ENCODE peak calls at places on chromosomes 12 and 14, in seven cellular contexts. Q is osteoblast; B is AG20443; M is esophagus squamous epithelium; X is neuronal stem cell; A is caudate nucleus; V is stimulated activated CD4-positive, alpha-beta T cell treated with anti-CD3 and anti-CD28 coated beads, TNF-alpha, amount 100 ng/mL, for 1 hour. P is an unnamed sample.

GRCh38 chr14:90544971-90545370 is 148.1 kb downstream of the CALM1 start:
- DNase-seq in Q (peak), B (no peak), M (no peak), X (no peak), A (no peak), V (no peak), P (no peak)

GRCh38 chr12:67358686-67359374 is 89.7 kb downstream of the CAND1 start:
- DNase-seq in Q (peak), B (peak), M (no peak), X (no peak), A (no peak), V (no peak), P (no peak)

GRCh38 chr14:21118933-21119332 is 18.1 kb downstream of the TMEM253 start:
- DNase-seq in Q (no peak), B (no peak), M (no peak), X (no peak), A (no peak), V (no peak), P (no peak)

GRCh38 chr14:31881531-31882310 is 195.4 kb upstream of the ARHGAP5 start:
- DNase-seq in Q (peak), B (peak), M (no peak), X (no peak), A (no peak), V (no peak), P (no peak)

GRCh38 chr12:2285462-2285861 is 232.7 kb downstream of the CACNA1C start:
- DNase-seq in Q (no peak), B (no peak), M (no peak), X (no peak), A (no peak), V (no peak), P (no peak)

GRCh38 chr12:105076913-105077312 is 7.3 kb downstream of the ALDH1L2 start:
- DNase-seq in Q (no peak), B (no peak), M (no peak), X (no peak), A (no peak), V (no peak), P (no peak)

GRCh38 chr14:30177776-30178175 is 250.1 kb upstream of the PRKD1 start:
- DNase-seq in Q (no peak), B (peak), M (no peak), X (no peak), A (no peak), V (no peak), P (no peak)

GRCh38 chr14:76829650-76830421 is 3.6 kb downstream of the LRRC74A start:
- DNase-seq in Q (no peak), B (no peak), M (no peak), X (no peak), A (peak), V (no peak), P (no peak)

GRCh38 chr12:67807808-67808207 is 159.3 kb downstream of the DYRK2 start:
- DNase-seq in Q (no peak), B (no peak), M (no peak), X (no peak), A (no peak), V (no peak), P (no peak)

GRCh38 chr14:56156096-56156495 is 37.9 kb downstream of the PELI2 start:
- DNase-seq in Q (no peak), B (no peak), M (no peak), X (no peak), A (no peak), V (no peak), P (no peak)

GRCh38 chr14:74604896-74605295 is 7.1 kb downstream of the LTBP2 start:
- DNase-seq in Q (peak), B (peak), M (no peak), X (no peak), A (no peak), V (no peak), P (no peak)